ENCODE peak calls at places on chromosomes 12 and 14, in four cellular contexts. P is ecto neural progenitor cell, F is fibroblast of gingiva, H is WERI-Rb-1. C is an unnamed sample.

GRCh38 chr12:127145543-127145928 is 1121.4 kb upstream of the TMEM132C start:
- DNase-seq in H (no peak), P (no peak), F (peak; percentile 46), C (no peak)

GRCh38 chr12:42933461-42934081 is 344.0 kb upstream of the PRICKLE1 start:
- DNase-seq in F (no peak), H (no peak), P (no peak), C (no peak)

GRCh38 chr14:43647302-43647701 is 859.8 kb downstream of the FSCB start:
- DNase-seq in H (peak; percentile 10), F (no peak), P (no peak), C (no peak)

GRCh38 chr12:49548822-49549648 is 10.2 kb downstream of the KCNH3 start:
- DNase-seq in F (no peak), H (no peak), P (peak; percentile 81), C (no peak)

GRCh38 chr14:75247939-75248338 is 30.7 kb upstream of the FOS start:
- DNase-seq in H (no peak), F (no peak), P (no peak), C (no peak)

GRCh38 chr12:12684375-12685106 is 11.4 kb downstream of the GPR19 start:
- DNase-seq in F (peak; percentile 17), H (peak; percentile 66), P (peak; percentile 92), C (no peak)

GRCh38 chr14:65229431-65230286 is 127.3 kb upstream of the MAX start:
- DNase-seq in P (peak; percentile 76), F (peak; percentile 34), H (no peak), C (peak; percentile 21)

GRCh38 chr14:92937229-92937937 is 14.4 kb downstream of the CHGA start:
- DNase-seq in P (no peak), H (no peak), F (no peak), C (no peak)

GRCh38 chr12:104578453-104578852 is 121.7 kb downstream of the CHST11 start:
- DNase-seq in H (no peak), F (peak; percentile 39), P (no peak), C (no peak)

GRCh38 chr12:54394281-54394719 is 9.8 kb upstream of the ZNF385A start:
- DNase-seq in H (peak; percentile 82), P (peak; percentile 76), F (peak; percentile 51), C (no peak)

GRCh38 chr14:70259420-70259819 is 70.7 kb upstream of the SLC8A3 start:
- DNase-seq in H (no peak), P (no peak), F (no peak), C (no peak)

GRCh38 chr14:51792819-51793218 is 67.6 kb upstream of the GNG2 start:
- DNase-seq in P (no peak), H (no peak), F (peak; percentile 95), C (no peak)

C was measured in natural killer cell.